ENCODE peak calls at places on chromosomes 6 and 20, in six cellular contexts. O is HFFc6; E is coronary artery; W is fibroblast of lung; D is activated B cell treated with CpG ODN at 0.5 μM for 24 hours; I is CD4-positive, alpha-beta T cell. P is an unnamed sample.

GRCh38 chr20:20363449-20364015 is 4.4 kb upstream of the INSM1 start:
- DNase-seq in I (no peak), O (no peak), W (no peak), E (no peak), D (no peak), P (no peak)

GRCh38 chr20:62651285-62652021 is 9.2 kb downstream of the SLCO4A1 start:
- DNase-seq in I (peak; percentile 83), E (no peak), O (no peak), D (peak; percentile 68), W (peak; percentile 64), P (peak; percentile 12)

GRCh38 chr6:83198486-83199172 is 5.5 kb downstream of the RWDD2A start:
- DNase-seq in I (no peak), O (peak; percentile 56), D (no peak), E (no peak), W (no peak), P (peak; percentile 39)

GRCh38 chr20:3406481-3407425 is 716 bp downstream of the DNAAF9 start:
- DNase-seq in W (peak; percentile 48), O (peak; percentile 34), I (no peak), D (peak; percentile 17), E (no peak), P (peak; percentile 73)

GRCh38 chr6:56246941-56247653 is at the start of gene COL21A1:
- DNase-seq in O (no peak), D (no peak), I (no peak), W (peak; percentile 45), E (peak; percentile 88), P (no peak)

GRCh38 chr6:135306740-135307420 is 125.8 kb downstream of the MYB start:
- DNase-seq in D (no peak), I (no peak), O (no peak), W (no peak), E (no peak), P (no peak)

GRCh38 chr6:122648726-122649125 is 38.5 kb downstream of the PKIB start:
- DNase-seq in E (no peak), D (no peak), O (no peak), W (no peak), I (no peak), P (no peak)

GRCh38 chr6:20839624-20840023 is 305.4 kb downstream of the CDKAL1 start:
- DNase-seq in E (no peak), O (no peak), D (no peak), W (no peak), I (no peak), P (no peak)

GRCh38 chr6:155832596-155832995 is 377.0 kb upstream of the NOX3 start:
- DNase-seq in I (no peak), O (peak; percentile 64), E (no peak), W (peak; percentile 76), D (no peak), P (peak; percentile 1)

GRCh38 chr6:108114861-108115597 is 40.5 kb upstream of the OSTM1 start:
- DNase-seq in I (no peak), O (peak; percentile 24), D (peak; percentile 41), W (peak; percentile 59), E (no peak), P (peak; percentile 68)

GRCh38 chr6:132530293-132530974 is 7.6 kb upstream of the TAAR9 start:
- DNase-seq in E (no peak), D (no peak), O (peak; percentile 42), I (peak; percentile 66), W (peak; percentile 76), P (peak; percentile 58)

GRCh38 chr6:81226957-81227356 is 525.5 kb downstream of the TENT5A start:
- DNase-seq in D (no peak), O (no peak), E (no peak), I (no peak), W (no peak), P (no peak)

DNA sequence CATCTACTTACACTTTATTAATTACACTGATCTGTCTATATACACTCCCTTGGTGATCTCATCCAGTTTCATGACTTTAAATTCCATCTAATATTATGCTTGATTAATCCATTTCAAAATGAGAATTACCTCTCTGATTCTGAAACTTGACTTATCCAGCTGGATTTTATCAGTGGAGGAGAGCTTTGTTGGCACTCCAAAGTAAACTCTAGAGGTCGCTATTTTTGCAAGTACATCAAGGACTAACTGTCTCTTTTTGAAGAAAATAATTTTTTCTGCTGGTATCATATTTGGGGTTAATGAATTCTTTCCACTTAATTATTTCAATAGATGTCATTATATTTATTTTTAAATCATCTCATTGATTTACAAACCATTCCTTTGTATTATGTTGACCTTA is 630.3 kb upstream of the MAN1A1 start:
- DNase-seq in I (no peak), W (peak; percentile 33), D (no peak), E (no peak), O (no peak), P (peak; percentile 10)
- TF ChIP-seq CTCF in I (no peak), W (peak; percentile 8), D (no peak), E (no peak), O (peak; percentile 29), P (peak; percentile 47)

GRCh38 chr6:105431226-105431625 is 28.3 kb upstream of the PREP start:
- DNase-seq in E (no peak), W (peak; percentile 70), O (peak; percentile 57), D (no peak), I (no peak), P (peak; percentile 67)
- TF ChIP-seq CTCF in E (peak; percentile 24), W (peak; percentile 44), O (peak; percentile 84), D (no peak), I (peak; percentile 73), P (peak; percentile 59)

DNA sequence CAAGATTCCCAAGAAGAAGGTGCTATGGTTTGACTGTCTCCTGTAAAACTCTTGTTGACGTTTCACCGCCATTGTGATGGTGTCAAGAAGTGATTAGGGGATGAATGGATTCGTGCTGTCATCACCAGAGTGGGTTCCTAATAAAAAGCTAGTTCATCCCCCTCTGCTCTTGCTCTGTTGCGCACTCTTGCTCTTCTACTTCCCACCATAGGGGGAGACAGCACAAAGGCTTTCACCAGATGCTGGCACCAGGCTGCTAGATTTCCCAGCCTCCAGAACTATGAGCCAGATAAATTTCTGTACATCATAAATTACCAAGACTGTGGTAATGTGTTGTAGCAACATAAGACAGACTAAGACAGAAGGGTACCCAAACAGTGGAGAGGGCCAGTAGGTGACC is 21.6 kb upstream of the CCDC28A start:
- DNase-seq in W (no peak), I (no peak), E (no peak), D (no peak), O (no peak), P (no peak)
- TF ChIP-seq CTCF in W (no peak), I (no peak), E (no peak), D (no peak), O (peak; percentile 51), P (peak; percentile 12)

DNA sequence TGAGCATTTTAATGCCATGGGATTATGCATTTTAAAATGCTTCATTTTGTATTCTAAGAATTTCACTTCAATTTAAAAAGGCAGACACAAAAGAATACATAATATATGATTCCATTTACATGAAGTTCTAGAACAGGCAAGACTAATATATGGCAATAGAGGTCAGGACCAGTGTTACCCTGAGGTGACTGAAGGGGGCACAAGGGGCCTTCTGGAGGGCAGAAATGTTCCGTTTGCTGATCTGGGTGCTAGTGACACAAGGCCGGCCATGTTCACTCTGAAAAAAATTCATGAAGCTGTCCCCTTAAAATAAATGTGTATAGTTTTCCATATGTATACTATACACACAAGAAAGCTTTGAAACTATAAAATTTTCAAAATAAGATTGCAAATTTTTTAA is 28.5 kb downstream of the TASP1 start:
- DNase-seq in D (no peak), I (no peak), O (no peak), W (no peak), E (no peak), P (no peak)
- TF ChIP-seq CTCF in D (no peak), I (no peak), O (peak; percentile 13), W (no peak), E (no peak), P (no peak)

P was measured in AG10803.